ENCODE peak calls at places on chromosomes 12 and 14, in eight cellular contexts. Y is choroid plexus epithelial cell; R is endodermal cell; K is caudate nucleus; E is left ventricle myocardium inferior; P is naive thymus-derived CD8-positive, alpha-beta T cell; H is B cell; J is substantia nigra. A is an unnamed sample.

GRCh38 chr12:53719649-53720048 is 7.6 kb downstream of the CALCOCO1 start:
- DNase-seq in Y (peak), R (peak), K (no peak), E (no peak), P (no peak), H (no peak), J (no peak), A (no peak)

GRCh38 chr12:54394281-54394719 is 9.8 kb upstream of the ZNF385A start:
- DNase-seq in Y (peak), R (peak), K (no peak), E (no peak), P (peak), H (peak), J (peak), A (no peak)

GRCh38 chr14:51653096-51653814 is 1.5 kb downstream of the FRMD6 start:
- DNase-seq in Y (peak), R (peak), K (no peak), E (no peak), P (no peak), H (no peak), J (no peak), A (peak)

GRCh38 chr12:52019123-52019770 is 12.5 kb downstream of the TAMALIN start:
- DNase-seq in Y (no peak), R (no peak), K (peak), E (no peak), P (no peak), H (peak), J (no peak), A (no peak)

GRCh38 chr12:50934371-50934851 is 17.9 kb upstream of the HIGD1C start:
- DNase-seq in Y (peak), R (no peak), K (no peak), E (no peak), P (no peak), H (no peak), J (no peak), A (no peak)

GRCh38 chr14:100652739-100653138 is 65.5 kb upstream of the BEGAIN start:
- DNase-seq in Y (no peak), R (no peak), K (no peak), E (no peak), P (no peak), H (no peak), J (no peak), A (no peak)

GRCh38 chr12:104163631-104164030 is 25.6 kb upstream of the NFYB start:
- DNase-seq in Y (no peak), R (no peak), K (no peak), E (no peak), P (no peak), H (no peak), J (no peak), A (no peak)

GRCh38 chr12:52202361-52203078 is 10.7 kb upstream of the KRT80 start:
- DNase-seq in Y (no peak), R (no peak), K (no peak), E (peak), P (no peak), H (no peak), J (no peak), A (no peak)

GRCh38 chr12:32273063-32273521 is 126.3 kb upstream of the FGD4 start:
- DNase-seq in Y (peak), R (no peak), K (no peak), E (no peak), P (no peak), H (peak), J (no peak), A (no peak)

GRCh38 chr12:42556917-42557316 is 32.6 kb downstream of the PRICKLE1 start:
- DNase-seq in Y (no peak), R (no peak), K (no peak), E (no peak), P (no peak), H (no peak), J (no peak), A (no peak)

GRCh38 chr12:62866451-62867082 is 68.4 kb downstream of the PPM1H start:
- DNase-seq in Y (peak), R (peak), K (no peak), E (no peak), P (no peak), H (no peak), J (no peak), A (no peak)

GRCh38 chr12:88571543-88571942 is 8.7 kb downstream of the KITLG start:
- DNase-seq in Y (no peak), R (no peak), K (no peak), E (no peak), P (no peak), H (no peak), J (no peak), A (no peak)